ENCODE peak calls at places on chromosomes 1 and 21, in eight cellular contexts. L is stimulated activated naive CD8-positive, alpha-beta T cell treated with anti-CD3 and anti-CD28 coated beads, Interleukin-15, amount 100 ng/mL, for 72 hours; R is bronchial epithelial cell; N is glutamatergic neuron; X is heart left ventricle; M is CD14-positive monocyte; I is SK-N-SH; Y is adrenal gland. U is an unnamed sample.

GRCh38 chr1:180186831-180187230 is 32.2 kb downstream of the QSOX1 start:
- DNase-seq in L (no peak), R (no peak), N (no peak), X (no peak), M (peak), I (no peak), Y (no peak), U (no peak)

GRCh38 chr1:12384836-12385456 is 155.1 kb downstream of the VPS13D start:
- DNase-seq in L (peak), R (peak), N (no peak), X (no peak), M (no peak), I (no peak), Y (no peak), U (no peak)

GRCh38 chr1:210747890-210748289 is 386.1 kb downstream of the KCNH1 start:
- DNase-seq in L (no peak), R (no peak), N (no peak), X (no peak), M (no peak), I (no peak), Y (no peak), U (no peak)

GRCh38 chr1:220791959-220792358 is 5.2 kb downstream of the MTARC1 start:
- DNase-seq in L (no peak), R (no peak), N (no peak), X (no peak), M (no peak), I (no peak), Y (peak), U (no peak)

GRCh38 chr21:42466700-42467612 is 29.1 kb downstream of the RSPH1 start:
- DNase-seq in L (no peak), R (peak), N (no peak), X (no peak), M (no peak), I (no peak), Y (peak), U (no peak)

GRCh38 chr1:164765557-164765956 is 206.6 kb downstream of the PBX1 start:
- DNase-seq in L (no peak), R (peak), N (no peak), X (no peak), M (no peak), I (no peak), Y (no peak), U (no peak)

GRCh38 chr1:214898154-214898553 is 184.4 kb upstream of the KCNK2 start:
- DNase-seq in L (no peak), R (no peak), N (no peak), X (no peak), M (no peak), I (no peak), Y (no peak), U (no peak)

GRCh38 chr1:183589836-183590224 is 429 bp downstream of the NCF2 start:
- DNase-seq in L (no peak), R (no peak), N (no peak), X (no peak), M (no peak), I (no peak), Y (no peak), U (no peak)

GRCh38 chr1:54517536-54517935 is 30.5 kb upstream of the ACOT11 start:
- DNase-seq in L (no peak), R (no peak), N (no peak), X (no peak), M (no peak), I (no peak), Y (no peak), U (no peak)

GRCh38 chr1:68107771-68108170 is 57.3 kb upstream of the DIRAS3 start:
- DNase-seq in L (no peak), R (no peak), N (no peak), X (no peak), M (no peak), I (no peak), Y (no peak), U (no peak)

U was measured in Right ventricle myocardium superior.